ENCODE peak calls at places on chromosomes 5 and 9, in nine cellular contexts. L, B, E, M, C, U, H, R and A are unnamed samples.

GRCh38 chr9:128123451-128124080 is 4.0 kb downstream of the PTGES2 start:
- DNase-seq in H (no peak), M (no peak), L (no peak), B (no peak), C (no peak), E (no peak), U (no peak), R (no peak), A (no peak)

GRCh38 chr9:95406114-95406513 is 88.6 kb upstream of the FANCC start:
- DNase-seq in L (no peak), B (peak), E (peak), M (no peak), C (peak), U (no peak), R (no peak), H (peak), A (no peak)

GRCh38 chr9:88745281-88746001 is 210.5 kb downstream of the NXNL2 start:
- DNase-seq in M (no peak), L (no peak), E (no peak), B (peak), R (no peak), U (no peak), C (no peak), H (peak), A (no peak)

GRCh38 chr9:135047026-135047350 is 40.5 kb upstream of the OLFM1 start:
- DNase-seq in C (no peak), M (no peak), L (no peak), B (no peak), R (no peak), H (no peak), U (peak), E (no peak), A (no peak)

GRCh38 chr9:121222524-121223171 is 21.0 kb upstream of the RAB14 start:
- DNase-seq in L (no peak), H (peak), B (peak), R (no peak), U (no peak), M (no peak), C (no peak), E (no peak), A (no peak)

GRCh38 chr5:166625210-166625865 is 1666.1 kb upstream of the WWC1 start:
- DNase-seq in E (no peak), H (peak), R (no peak), U (no peak), B (no peak), L (no peak), M (no peak), C (no peak), A (no peak)

GRCh38 chr9:121609845-121610637 is 41.4 kb upstream of the DAB2IP start:
- DNase-seq in U (no peak), B (peak), E (peak), M (no peak), H (peak), L (no peak), C (peak), R (no peak), A (no peak)

GRCh38 chr5:171757853-171758535 is 27.6 kb upstream of the SMIM23 start:
- DNase-seq in B (peak), H (peak), R (no peak), L (no peak), M (no peak), C (no peak), U (no peak), E (no peak), A (no peak)

GRCh38 chr9:125074976-125075375 is 68.4 kb downstream of the SCAI start:
- DNase-seq in L (no peak), B (peak), R (no peak), H (peak), U (no peak), M (no peak), C (no peak), E (no peak), A (no peak)

GRCh38 chr5:35248843-35249780 is 18.8 kb upstream of the PRLR start:
- DNase-seq in U (no peak), C (no peak), H (no peak), L (no peak), R (no peak), E (no peak), M (no peak), B (peak), A (no peak)

GRCh38 chr9:131500377-131500776 is 2.3 kb upstream of the POMT1 start:
- DNase-seq in H (no peak), R (peak), C (no peak), B (no peak), L (no peak), M (no peak), E (no peak), U (no peak), A (no peak)

GRCh38 chr9:72718503-72718902 is 197.1 kb downstream of the TMC1 start:
- DNase-seq in E (no peak), B (no peak), R (peak), H (no peak), L (no peak), C (no peak), M (no peak), U (peak), A (no peak)
- TF ChIP-seq CTCF in E (no peak), B (no peak), R (no peak), H (no peak), L (no peak), C (no peak), M (no peak), U (peak), A (no peak)

GRCh38 chr9:7358876-7359275 is 440.7 kb downstream of the DMAC1 start:
- DNase-seq in E (no peak), C (no peak), M (no peak), U (peak), R (no peak), B (no peak), H (no peak), L (no peak), A (no peak)
- TF ChIP-seq CTCF in E (no peak), C (no peak), M (no peak), U (peak), R (no peak), B (no peak), H (peak), L (no peak), A (no peak)

DNA sequence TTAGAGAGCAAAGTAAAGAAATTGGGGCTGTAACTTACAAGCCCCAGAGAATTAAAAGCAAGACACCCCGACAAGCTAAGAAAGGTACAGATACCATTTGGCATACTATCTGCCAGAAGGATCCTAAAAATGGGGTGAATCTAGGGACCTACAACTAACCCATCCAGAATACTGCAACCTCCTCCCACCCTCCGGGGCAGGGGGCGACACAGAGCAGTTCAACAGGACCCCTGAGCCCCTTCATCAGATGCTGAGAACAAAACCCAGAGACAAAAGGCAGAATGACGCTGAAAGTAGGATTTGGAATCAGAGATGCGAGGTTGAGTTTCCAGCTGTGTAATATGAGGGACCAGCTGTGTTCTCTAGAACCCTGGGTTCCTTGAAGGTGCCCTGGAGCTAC is 71.2 kb downstream of the EPB41L4B start:
- DNase-seq in C (no peak), H (no peak), R (no peak), L (no peak), U (peak), B (no peak), E (no peak), M (no peak), A (no peak)
- TF ChIP-seq CTCF in C (no peak), H (no peak), R (no peak), L (no peak), U (peak), B (no peak), E (no peak), M (no peak), A (no peak)

GRCh38 chr5:154461531-154461930 is 15.7 kb downstream of the SAP30L start:
- DNase-seq in C (no peak), E (no peak), U (peak), L (no peak), B (peak), H (peak), M (no peak), R (no peak), A (no peak)
- TF ChIP-seq CTCF in C (no peak), E (no peak), U (peak), L (no peak), B (peak), H (peak), M (peak), R (no peak), A (no peak)

DNA sequence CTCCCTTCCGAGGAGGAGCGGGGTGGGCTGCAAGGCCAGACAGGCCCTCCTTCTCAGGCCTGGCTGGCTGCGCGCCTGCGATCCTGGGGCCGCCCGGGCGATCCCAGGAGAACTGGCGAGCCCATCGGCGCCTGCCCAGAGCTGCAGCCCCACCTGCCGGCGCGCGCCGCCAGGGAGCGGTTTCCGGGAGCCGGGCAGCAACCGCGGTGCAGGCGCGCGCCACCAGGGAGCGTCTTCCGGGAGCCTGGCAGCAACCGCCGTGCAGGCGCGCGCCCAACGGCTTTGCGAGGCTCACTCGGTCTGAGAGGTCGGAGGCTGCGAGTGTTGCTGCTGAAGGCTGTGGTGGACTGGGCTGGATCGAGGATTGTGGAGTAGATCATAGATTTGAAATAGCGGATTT is 668.7 kb downstream of the SPATA31A6 start:
- DNase-seq in R (peak), M (no peak), E (peak), B (no peak), L (peak), C (no peak), H (peak), U (peak), A (peak)
- TF ChIP-seq CTCF in R (no peak), M (no peak), E (no peak), B (no peak), L (no peak), C (no peak), H (peak), U (peak), A (no peak)

DNA sequence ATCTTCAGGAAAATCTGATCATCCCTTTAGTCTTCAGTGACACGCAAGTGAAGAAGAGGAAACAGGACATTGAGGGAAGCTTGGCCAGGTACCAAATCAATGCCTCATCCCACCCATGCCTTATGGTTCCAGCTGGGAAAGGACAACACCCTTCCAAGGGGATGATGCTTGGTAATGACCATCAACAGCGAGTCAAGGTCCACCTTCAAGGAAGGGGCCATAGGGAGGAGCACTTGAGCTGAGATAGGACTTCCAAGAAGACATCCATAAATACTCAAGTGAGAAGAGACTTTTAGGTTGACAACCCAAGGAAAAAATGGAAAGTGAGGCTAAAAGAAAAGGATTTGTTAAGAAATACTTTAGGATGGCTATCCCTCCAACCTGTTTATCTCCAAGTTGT is 27.1 kb upstream of the GAS1 start:
- DNase-seq in E (no peak), C (no peak), R (no peak), U (no peak), H (no peak), B (no peak), M (no peak), L (no peak), A (no peak)
- TF ChIP-seq CTCF in E (no peak), C (no peak), R (no peak), U (no peak), H (no peak), B (no peak), M (no peak), L (no peak), A (no peak)